ENCODE peak calls at places on chromosomes 12 and 14, in eight cellular contexts. F, B, I, J, T, A, W and L are unnamed samples.

GRCh38 chr12:104578453-104578852 is 121.7 kb downstream of the CHST11 start:
- DNase-seq in F (no peak), B (no peak), I (no peak), J (no peak), T (peak; percentile 63), A (peak; percentile 94), W (peak; percentile 89), L (no peak)

GRCh38 chr12:29640589-29641345 is 143.0 kb downstream of the TMTC1 start:
- DNase-seq in F (no peak), B (no peak), I (no peak), J (peak; percentile 35), T (peak; percentile 24), A (peak; percentile 76), W (peak; percentile 65), L (no peak)

GRCh38 chr12:57983150-57983857 is 41.9 kb downstream of the ATP23 start:
- DNase-seq in F (peak; percentile 35), B (no peak), I (no peak), J (no peak), T (peak; percentile 36), A (peak; percentile 46), W (peak; percentile 61), L (no peak)

GRCh38 chr12:88579941-88580871 is at the start of gene KITLG:
- DNase-seq in F (peak; percentile 16), B (peak; percentile 66), I (peak; percentile 8), J (peak; percentile 83), T (peak; percentile 92), A (peak; percentile 86), W (peak; percentile 91), L (peak; percentile 82)

GRCh38 chr14:89027097-89027740 is 202.8 kb downstream of the TTC8 start:
- DNase-seq in F (peak; percentile 48), B (peak; percentile 87), I (peak; percentile 63), J (peak; percentile 38), T (peak; percentile 27), A (peak; percentile 28), W (peak; percentile 28), L (peak; percentile 72)

GRCh38 chr14:54610051-54610977 is 43.4 kb downstream of the SAMD4A start:
- DNase-seq in F (no peak), B (no peak), I (no peak), J (no peak), T (peak; percentile 72), A (peak; percentile 82), W (peak; percentile 71), L (no peak)

GRCh38 chr14:51972566-51972965 is 16.8 kb upstream of the RTRAF start:
- DNase-seq in F (no peak), B (no peak), I (no peak), J (no peak), T (no peak), A (no peak), W (peak; percentile 57), L (no peak)

GRCh38 chr14:61616524-61617185 is 78.7 kb upstream of the HIF1A start:
- DNase-seq in F (no peak), B (no peak), I (no peak), J (no peak), T (peak; percentile 61), A (peak; percentile 95), W (peak; percentile 88), L (no peak)

GRCh38 chr14:27243360-27243759 is 645.5 kb upstream of the NOVA1 start:
- DNase-seq in F (no peak), B (no peak), I (no peak), J (no peak), T (peak; percentile 64), A (peak; percentile 9), W (peak; percentile 17), L (no peak)

GRCh38 chr12:62127516-62127915 is 132.7 kb upstream of the USP15 start:
- DNase-seq in F (no peak), B (no peak), I (no peak), J (no peak), T (no peak), A (no peak), W (no peak), L (no peak)

GRCh38 chr12:6231359-6232268 is 31.4 kb downstream of the CD9 start:
- DNase-seq in F (no peak), B (no peak), I (no peak), J (no peak), T (peak; percentile 45), A (peak; percentile 39), W (peak; percentile 48), L (no peak)

GRCh38 chr14:67919259-67919658 is 99.7 kb downstream of the RAD51B start:
- DNase-seq in F (no peak), B (no peak), I (no peak), J (no peak), T (no peak), A (peak; percentile 32), W (peak; percentile 11), L (no peak)

GRCh38 chr12:16347391-16348298 is at the start of gene MGST1:
- DNase-seq in F (no peak), B (no peak), I (no peak), J (peak; percentile 62), T (peak; percentile 70), A (peak; percentile 62), W (peak; percentile 70), L (peak; percentile 76)

GRCh38 chr12:916240-916639 is 33.3 kb downstream of the RAD52 start:
- DNase-seq in F (peak; percentile 34), B (no peak), I (peak; percentile 12), J (peak; percentile 22), T (no peak), A (no peak), W (no peak), L (peak; percentile 24)

GRCh38 chr12:69657376-69658137 is 41.5 kb downstream of the BEST3 start:
- DNase-seq in F (no peak), B (no peak), I (no peak), J (no peak), T (no peak), A (peak; percentile 84), W (peak; percentile 79), L (peak; percentile 89)

GRCh38 chr14:104603623-104604401 is 760 bp downstream of the TMEM179 start:
- DNase-seq in F (no peak), B (no peak), I (no peak), J (no peak), T (no peak), A (no peak), W (no peak), L (no peak)

GRCh38 chr12:522692-523378 is 63.1 kb downstream of the B4GALNT3 start:
- DNase-seq in F (no peak), B (no peak), I (no peak), J (no peak), T (no peak), A (no peak), W (no peak), L (no peak)

GRCh38 chr12:131220007-131220685 is 266.4 kb downstream of the ADGRD1 start:
- DNase-seq in F (no peak), B (no peak), I (no peak), J (no peak), T (no peak), A (no peak), W (no peak), L (no peak)

GRCh38 chr12:127205781-127206535 is 1061.0 kb upstream of the TMEM132C start:
- DNase-seq in F (no peak), B (no peak), I (no peak), J (no peak), T (no peak), A (no peak), W (no peak), L (no peak)